ENCODE peak calls at places on chromosomes 1 and 21, in four cellular contexts. N is uterus, O is right atrium auricular region, J is lower lobe of right lung. B is an unnamed sample.

GRCh38 chr1:247212012-247212411 is 40.2 kb upstream of the ZNF124 start:
- DNase-seq in J (no peak), O (no peak), N (no peak), B (no peak)

GRCh38 chr1:234149217-234149616 is 224.0 kb upstream of the COA6 start:
- DNase-seq in J (no peak), O (no peak), N (no peak), B (no peak)

GRCh38 chr1:110953031-110953430 is 10.7 kb downstream of the LRIF1 start:
- DNase-seq in O (no peak), N (no peak), J (no peak), B (no peak)

GRCh38 chr1:243462929-243463697 is 207.3 kb downstream of the SDCCAG8 start:
- DNase-seq in O (no peak), J (no peak), N (no peak), B (no peak)

GRCh38 chr1:109298666-109299086 is 8.1 kb downstream of the MYBPHL start:
- DNase-seq in O (no peak), N (no peak), J (peak), B (no peak)

GRCh38 chr1:152535774-152536173 is 21.5 kb downstream of the CRCT1 start:
- DNase-seq in J (no peak), O (no peak), N (no peak), B (no peak)

GRCh38 chr1:75765697-75766355 is 20.2 kb upstream of the RABGGTB start:
- DNase-seq in J (no peak), N (no peak), O (no peak), B (no peak)

GRCh38 chr21:34526618-34527290 is 14.7 kb upstream of the KCNE1 start:
- DNase-seq in N (peak), O (peak), J (peak), B (peak)

GRCh38 chr1:1598051-1598719 is 1.8 kb downstream of the FNDC10 start:
- DNase-seq in O (no peak), J (no peak), N (no peak), B (no peak)

GRCh38 chr1:11550664-11551283 is 71.8 kb downstream of the DISP3 start:
- DNase-seq in N (no peak), J (no peak), O (no peak), B (no peak)

GRCh38 chr1:202575906-202576653 is 134.2 kb downstream of the SYT2 start:
- DNase-seq in O (no peak), J (no peak), N (no peak), B (no peak)

GRCh38 chr1:90724926-90725325 is 7.8 kb upstream of the BARHL2 start:
- DNase-seq in N (no peak), O (no peak), J (no peak), B (no peak)

GRCh38 chr21:44408226-44408625 is 47.1 kb upstream of the LRRC3 start:
- DNase-seq in J (no peak), N (no peak), O (peak), B (no peak)

GRCh38 chr1:29322861-29323585 is 86.7 kb downstream of the PTPRU start:
- DNase-seq in J (no peak), O (no peak), N (no peak), B (no peak)

GRCh38 chr1:90000934-90001676 is 6.2 kb downstream of the ZNF326 start:
- DNase-seq in N (no peak), J (no peak), O (no peak), B (no peak)

GRCh38 chr1:223556414-223557124 is 108.9 kb downstream of the CAPN8 start:
- DNase-seq in O (no peak), J (peak), N (no peak), B (no peak)

GRCh38 chr1:152902676-152903075 is 5.7 kb upstream of the IVL start:
- DNase-seq in J (no peak), N (no peak), O (no peak), B (no peak)

GRCh38 chr1:160052943-160053342 is 17.0 kb downstream of the KCNJ10 start:
- DNase-seq in N (no peak), O (no peak), J (no peak), B (no peak)

GRCh38 chr1:7335224-7335879 is 435.7 kb upstream of the VAMP3 start:
- DNase-seq in O (no peak), J (no peak), N (no peak), B (no peak)

GRCh38 chr1:184296466-184297243 is 90.2 kb upstream of the C1orf21 start:
- DNase-seq in J (peak), O (peak), N (peak), B (no peak)

GRCh38 chr1:96364576-96364975 is 357.0 kb upstream of the PTBP2 start:
- DNase-seq in O (no peak), N (no peak), J (no peak), B (no peak)

GRCh38 chr1:50354813-50355212 is 68.4 kb downstream of the DMRTA2 start:
- DNase-seq in N (no peak), O (no peak), J (no peak), B (peak)

GRCh38 chr21:38413958-38414506 is 84.2 kb downstream of the ERG start:
- DNase-seq in J (no peak), N (no peak), O (no peak), B (no peak)

GRCh38 chr1:174966000-174966572 is 33.7 kb upstream of the CACYBP start:
- DNase-seq in O (no peak), N (no peak), J (no peak), B (no peak)

GRCh38 chr1:232508161-232508661 is 121.7 kb downstream of the SIPA1L2 start:
- DNase-seq in N (no peak), O (no peak), J (no peak), B (no peak)
- TF ChIP-seq CTCF in N (no peak), O (peak), J (no peak), B (no peak)

DNA sequence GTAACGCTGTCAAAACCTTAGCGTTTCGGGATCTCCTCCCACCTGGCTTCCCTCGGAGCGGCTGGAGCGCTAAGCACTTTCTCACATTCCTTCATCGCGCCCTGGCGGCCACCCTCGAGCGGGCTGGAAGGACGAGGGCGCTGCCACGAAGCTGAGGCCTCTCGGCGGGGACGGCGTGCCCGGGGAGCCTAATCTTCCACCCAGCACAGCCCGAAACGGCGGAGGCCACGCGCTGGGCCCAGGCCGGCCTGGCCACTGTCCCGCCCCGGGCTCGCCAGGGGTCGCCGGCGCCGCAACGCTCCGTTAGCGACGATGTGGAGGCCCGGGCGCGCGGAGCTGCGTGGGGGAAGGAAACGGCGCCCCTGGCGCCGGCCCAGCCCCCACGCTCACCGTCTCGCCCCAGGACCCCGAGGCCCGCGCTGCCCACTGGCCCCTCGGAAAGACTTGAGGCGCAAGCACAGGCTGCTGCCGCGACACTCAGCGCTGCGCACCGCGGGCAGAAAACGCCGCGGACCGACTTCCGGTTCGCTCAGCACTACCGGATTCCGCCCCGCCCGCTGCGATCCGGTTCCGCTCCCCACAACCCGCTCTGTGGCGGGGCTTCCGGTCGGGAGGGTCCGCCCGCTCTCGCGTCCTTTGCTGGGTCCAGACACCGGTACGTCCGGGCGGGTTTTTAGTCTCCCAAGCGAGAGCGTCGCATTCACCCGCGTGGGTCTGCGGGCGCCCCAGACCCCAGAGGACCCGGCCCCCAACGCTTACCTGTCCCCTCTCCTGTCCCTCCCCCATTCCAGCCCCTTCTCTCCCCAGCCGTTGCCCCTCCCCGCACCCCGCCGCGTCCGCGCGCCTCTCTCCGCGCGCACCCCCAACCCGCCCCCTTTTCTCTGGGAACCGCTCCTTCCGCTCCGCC is at the start of gene YBEY:
- DNase-seq in J (peak), N (peak), O (peak), B (peak)
- TF ChIP-seq CTCF in J (peak), N (peak), O (peak), B (no peak)

GRCh38 chr1:54375331-54376084 is 30.7 kb downstream of the SSBP3 start:
- DNase-seq in N (no peak), J (no peak), O (no peak), B (no peak)
- TF ChIP-seq CTCF in N (no peak), J (no peak), O (no peak), B (no peak)

DNA sequence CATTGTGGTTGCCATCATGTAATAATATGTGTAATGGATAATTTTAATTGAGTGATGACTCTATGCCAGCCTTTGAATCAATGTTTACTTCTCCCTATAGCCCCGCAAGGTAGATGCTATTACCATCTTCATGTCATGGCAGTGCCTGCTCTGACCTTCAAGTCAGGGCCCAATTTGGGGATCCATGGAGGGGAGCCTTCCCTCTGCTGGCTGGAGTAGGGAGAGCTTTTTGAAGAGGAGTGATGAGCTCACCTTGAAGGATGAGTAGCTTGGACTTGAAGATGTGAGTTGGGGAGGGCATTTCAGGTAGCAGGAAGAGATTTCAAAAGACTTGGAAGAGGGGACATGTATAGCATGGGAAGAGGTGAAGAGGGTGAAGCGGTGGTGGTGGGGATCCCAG is 189.2 kb downstream of the FOXD2 start:
- DNase-seq in N (no peak), O (no peak), J (no peak), B (no peak)
- TF ChIP-seq CTCF in N (no peak), O (no peak), J (no peak), B (no peak)

GRCh38 chr1:15685820-15686219 is 1.7 kb downstream of the PLEKHM2 start:
- DNase-seq in O (no peak), J (no peak), N (no peak), B (no peak)
- TF ChIP-seq CTCF in O (no peak), J (no peak), N (no peak), B (no peak)

GRCh38 chr21:18914570-18914969 is 511.0 kb upstream of the TMPRSS15 start:
- DNase-seq in N (no peak), J (no peak), O (no peak), B (no peak)

GRCh38 chr21:18917602-18918001 is 514.0 kb upstream of the TMPRSS15 start:
- DNase-seq in O (no peak), J (no peak), N (no peak), B (no peak)

GRCh38 chr21:18908641-18909040 is 505.1 kb upstream of the TMPRSS15 start:
- DNase-seq in N (no peak), J (no peak), O (no peak), B (no peak)

GRCh38 chr21:18913914-18914313 is 510.3 kb upstream of the TMPRSS15 start:
- DNase-seq in O (no peak), J (no peak), N (no peak), B (no peak)
- TF ChIP-seq CTCF in O (no peak), J (no peak), N (no peak), B (no peak)

DNA sequence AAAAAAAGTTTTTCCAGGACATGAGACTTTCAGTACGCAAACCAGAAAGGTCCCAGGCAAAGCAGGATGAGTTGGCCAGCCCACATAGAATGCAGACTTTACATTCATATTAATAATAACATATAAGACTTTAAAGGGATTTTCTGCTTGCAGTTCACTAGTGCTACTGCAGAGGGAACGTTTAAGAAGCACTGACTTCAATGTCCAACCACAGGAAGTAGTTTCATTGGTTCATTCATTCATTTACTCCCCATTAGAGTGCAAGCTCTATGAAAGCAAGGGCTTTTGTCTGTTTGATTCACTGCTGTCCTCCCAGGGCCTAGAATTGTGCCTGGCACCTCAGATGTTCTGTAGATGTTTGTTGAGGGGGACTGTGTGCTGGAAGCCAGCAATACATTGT is 11.8 kb upstream of the SERINC2 start:
- DNase-seq in O (no peak), J (no peak), N (no peak), B (no peak)
- TF ChIP-seq CTCF in O (no peak), J (no peak), N (no peak), B (no peak)

GRCh38 chr1:239952348-239953307 is 139.1 kb upstream of the FMN2 start:
- DNase-seq in N (no peak), O (no peak), J (no peak), B (no peak)
- TF ChIP-seq CTCF in N (no peak), O (peak), J (peak), B (no peak)

B was measured in coronary artery.